ENCODE peak calls at places on chromosome 18, in seven cellular contexts. M is NAMALWA, Z is amygdala, S is EL, K is WTC11, E is MCF 10A, P is left lung. R is an unnamed sample.

GRCh38 chr18:37322497-37323035 is 243.0 kb downstream of the CELF4 start:
- DNase-seq in K (peak), M (peak), S (peak), E (peak), Z (no peak), P (no peak), R (no peak)

GRCh38 chr18:13159579-13159978 is 59.0 kb upstream of the LDLRAD4 start:
- DNase-seq in K (no peak), P (no peak), Z (no peak), S (peak), E (peak), M (peak), R (no peak)

GRCh38 chr18:14941256-14941655 is 193.3 kb downstream of the ANKRD30B start:
- DNase-seq in P (no peak), Z (no peak), S (no peak), K (no peak), M (no peak), E (no peak), R (no peak)

GRCh38 chr18:76892832-76893231 is 70.5 kb downstream of the ZNF236 start:
- DNase-seq in E (no peak), S (no peak), K (no peak), Z (no peak), P (no peak), M (no peak), R (peak)

GRCh38 chr18:56115072-56116038 is 523.0 kb downstream of the TXNL1 start:
- DNase-seq in E (no peak), S (peak), K (no peak), M (no peak), Z (no peak), P (no peak), R (no peak)

GRCh38 chr18:49206717-49207116 is 253.7 kb downstream of the DYM start:
- DNase-seq in P (no peak), Z (no peak), K (no peak), S (no peak), M (no peak), E (no peak), R (no peak)

GRCh38 chr18:58225101-58225500 is 181.1 kb downstream of the NEDD4L start:
- DNase-seq in E (no peak), S (no peak), K (no peak), M (no peak), P (no peak), Z (no peak), R (no peak)

GRCh38 chr18:1559563-1559962 is 654.9 kb downstream of the ADCYAP1 start:
- DNase-seq in Z (no peak), S (no peak), P (no peak), K (no peak), M (peak), E (no peak), R (no peak)

GRCh38 chr18:40179647-40180175 is 1775.3 kb upstream of the PIK3C3 start:
- DNase-seq in M (no peak), Z (no peak), E (no peak), K (no peak), S (no peak), P (no peak), R (no peak)

GRCh38 chr18:11518788-11519685 is 90.4 kb upstream of the SLC35G4 start:
- DNase-seq in S (peak), K (peak), E (peak), P (no peak), Z (no peak), M (peak), R (peak)

GRCh38 chr18:62437520-62438329 is 85.1 kb upstream of the ZCCHC2 start:
- DNase-seq in E (peak), M (no peak), Z (no peak), P (no peak), S (no peak), K (no peak), R (no peak)

GRCh38 chr18:36814994-36815393 is 13.8 kb downstream of the TPGS2 start:
- DNase-seq in K (no peak), Z (no peak), E (no peak), M (no peak), P (no peak), S (no peak), R (no peak)

GRCh38 chr18:24482826-24483225 is 22.4 kb downstream of the HRH4 start:
- DNase-seq in M (no peak), E (no peak), K (no peak), P (no peak), S (no peak), Z (no peak), R (no peak)

GRCh38 chr18:76983613-76984051 is 149.0 kb downstream of the MBP start:
- DNase-seq in P (peak), E (no peak), Z (no peak), K (no peak), M (no peak), S (no peak), R (no peak)

GRCh38 chr18:51857989-51858388 is 482.0 kb upstream of the DCC start:
- DNase-seq in K (no peak), P (no peak), M (no peak), S (no peak), E (no peak), Z (no peak), R (peak)

GRCh38 chr18:22136395-22136794 is 33.0 kb upstream of the GATA6 start:
- DNase-seq in E (peak), S (peak), K (no peak), P (no peak), M (no peak), Z (no peak), R (no peak)

GRCh38 chr18:9925369-9925768 is 11.6 kb downstream of the VAPA start:
- DNase-seq in S (no peak), Z (no peak), M (no peak), K (no peak), P (no peak), E (no peak), R (peak)

GRCh38 chr18:215448-216010 is 52.3 kb downstream of the THOC1 start:
- DNase-seq in K (no peak), E (no peak), M (no peak), P (no peak), Z (no peak), S (no peak), R (no peak)

GRCh38 chr18:79487198-79488165 is 91.8 kb downstream of the NFATC1 start:
- DNase-seq in M (no peak), K (no peak), E (no peak), Z (no peak), P (peak), S (no peak), R (no peak)

GRCh38 chr18:2971741-2972552 is 41.0 kb downstream of the LPIN2 start:
- DNase-seq in Z (no peak), M (peak), P (peak), E (no peak), S (no peak), K (no peak), R (no peak)

GRCh38 chr18:2912357-2913299 is 65.8 kb downstream of the EMILIN2 start:
- DNase-seq in S (no peak), Z (no peak), K (no peak), P (no peak), E (no peak), M (no peak), R (no peak)

GRCh38 chr18:36534154-36534688 is 236.7 kb downstream of the FHOD3 start:
- DNase-seq in Z (no peak), E (no peak), P (no peak), M (peak), K (no peak), S (no peak), R (no peak)

GRCh38 chr18:49561127-49561376 is 805 bp upstream of the LIPG start:
- DNase-seq in Z (no peak), S (peak), M (no peak), E (peak), K (no peak), P (no peak), R (no peak)

GRCh38 chr18:43758734-43759133 is 481.4 kb upstream of the SYT4 start:
- DNase-seq in M (no peak), E (no peak), Z (no peak), K (no peak), P (no peak), S (no peak), R (no peak)

GRCh38 chr18:36640005-36640952 is 188.5 kb downstream of the TPGS2 start:
- DNase-seq in M (no peak), E (no peak), Z (no peak), K (no peak), P (no peak), S (no peak), R (no peak)

GRCh38 chr18:9101730-9102390 is 639 bp upstream of the NDUFV2 start:
- DNase-seq in S (peak), E (peak), M (peak), K (no peak), Z (no peak), P (no peak), R (peak)

GRCh38 chr18:10437837-10438236 is 16.6 kb upstream of the APCDD1 start:
- DNase-seq in S (no peak), E (no peak), K (no peak), M (peak), Z (no peak), P (no peak), R (no peak)

GRCh38 chr18:34929336-34929780 is 111.9 kb upstream of the MAPRE2 start:
- DNase-seq in K (no peak), E (peak), S (peak), M (no peak), P (no peak), Z (no peak), R (no peak)

GRCh38 chr18:34787931-34788532 is 77.9 kb downstream of the DTNA start:
- DNase-seq in S (peak), Z (no peak), P (no peak), E (peak), K (no peak), M (peak), R (no peak)

GRCh38 chr18:78364123-78364522 is 615.5 kb upstream of the SALL3 start:
- DNase-seq in K (no peak), E (no peak), P (no peak), Z (no peak), M (no peak), S (no peak), R (no peak)

GRCh38 chr18:23377669-23378469 is 75.2 kb upstream of the RIOK3 start:
- DNase-seq in K (no peak), P (no peak), M (no peak), Z (no peak), E (peak), S (peak), R (no peak)

GRCh38 chr18:524496-524895 is 24.0 kb upstream of the COLEC12 start:
- DNase-seq in S (peak), Z (no peak), M (no peak), E (no peak), K (no peak), P (no peak), R (no peak)

R was measured in hippocampal formation.